ENCODE peak calls at places on chromosomes 13 and 19, in nine cellular contexts. One of them, this sample, is unnamed.

GRCh38 chr19:18170714-18171255 is 2.8 kb upstream of the IFI30 start:
- DNase-seq in sigmoid colon: no peak
- DNase-seq in RWPE1: no peak
- DNase-seq in A549: no peak
- DNase-seq in Calu3: no peak
- DNase-seq in mesothelial cell of epicardium: no peak
- DNase-seq in uterus: no peak
- DNase-seq in upper lobe of left lung: no peak
- DNase-seq in GM12865: peak; percentile 91
- DNase-seq in this sample: peak; percentile 79

GRCh38 chr19:2041436-2041685 is 9.7 kb downstream of the MKNK2 start:
- DNase-seq in uterus: no peak
- DNase-seq in Calu3: no peak
- DNase-seq in mesothelial cell of epicardium: no peak
- DNase-seq in RWPE1: no peak
- DNase-seq in A549: no peak
- DNase-seq in sigmoid colon: no peak
- DNase-seq in upper lobe of left lung: no peak
- DNase-seq in GM12865: no peak
- DNase-seq in this sample: no peak

GRCh38 chr13:22229916-22230315 is 559.0 kb downstream of the FGF9 start:
- DNase-seq in Calu3: no peak
- DNase-seq in GM12865: no peak
- DNase-seq in RWPE1: no peak
- DNase-seq in uterus: no peak
- DNase-seq in A549: no peak
- DNase-seq in upper lobe of left lung: no peak
- DNase-seq in sigmoid colon: no peak
- DNase-seq in mesothelial cell of epicardium: no peak
- DNase-seq in this sample: no peak

GRCh38 chr19:36103842-36104552 is 6.9 kb upstream of the OVOL3 start:
- DNase-seq in GM12865: no peak
- DNase-seq in upper lobe of left lung: no peak
- DNase-seq in RWPE1: no peak
- DNase-seq in sigmoid colon: no peak
- DNase-seq in A549: no peak
- DNase-seq in mesothelial cell of epicardium: no peak
- DNase-seq in uterus: no peak
- DNase-seq in Calu3: peak; percentile 16
- DNase-seq in this sample: no peak

GRCh38 chr13:62687727-62688126 is 1272.1 kb upstream of the PCDH20 start:
- DNase-seq in mesothelial cell of epicardium: no peak
- DNase-seq in uterus: no peak
- DNase-seq in GM12865: no peak
- DNase-seq in upper lobe of left lung: no peak
- DNase-seq in sigmoid colon: no peak
- DNase-seq in A549: no peak
- DNase-seq in Calu3: no peak
- DNase-seq in RWPE1: no peak
- DNase-seq in this sample: no peak

GRCh38 chr13:33083054-33083453 is 66.8 kb downstream of the KL start:
- DNase-seq in A549: no peak
- DNase-seq in sigmoid colon: no peak
- DNase-seq in Calu3: no peak
- DNase-seq in mesothelial cell of epicardium: no peak
- DNase-seq in RWPE1: no peak
- DNase-seq in GM12865: no peak
- DNase-seq in upper lobe of left lung: no peak
- DNase-seq in uterus: no peak
- DNase-seq in this sample: no peak

GRCh38 chr19:53158119-53158656 is 665 bp downstream of the ZNF347 start:
- DNase-seq in mesothelial cell of epicardium: peak; percentile 62
- DNase-seq in upper lobe of left lung: peak; percentile 85
- DNase-seq in sigmoid colon: peak; percentile 66
- DNase-seq in RWPE1: peak; percentile 30
- DNase-seq in uterus: peak; percentile 33
- DNase-seq in Calu3: no peak
- DNase-seq in A549: no peak
- DNase-seq in GM12865: peak; percentile 43
- DNase-seq in this sample: peak; percentile 30

GRCh38 chr19:7251502-7251901 is 42.7 kb downstream of the INSR start:
- DNase-seq in mesothelial cell of epicardium: no peak
- DNase-seq in uterus: no peak
- DNase-seq in A549: no peak
- DNase-seq in sigmoid colon: no peak
- DNase-seq in GM12865: peak; percentile 65
- DNase-seq in RWPE1: no peak
- DNase-seq in upper lobe of left lung: no peak
- DNase-seq in Calu3: no peak
- DNase-seq in this sample: no peak

GRCh38 chr19:18263324-18264215 is 10.7 kb downstream of the IQCN start:
- DNase-seq in upper lobe of left lung: no peak
- DNase-seq in GM12865: no peak
- DNase-seq in Calu3: no peak
- DNase-seq in uterus: no peak
- DNase-seq in A549: no peak
- DNase-seq in RWPE1: no peak
- DNase-seq in sigmoid colon: no peak
- DNase-seq in mesothelial cell of epicardium: no peak
- DNase-seq in this sample: no peak

GRCh38 chr13:52779028-52779612 is 39.5 kb upstream of the CNMD start:
- DNase-seq in A549: no peak
- DNase-seq in Calu3: no peak
- DNase-seq in sigmoid colon: no peak
- DNase-seq in mesothelial cell of epicardium: no peak
- DNase-seq in upper lobe of left lung: no peak
- DNase-seq in GM12865: no peak
- DNase-seq in uterus: no peak
- DNase-seq in RWPE1: no peak
- DNase-seq in this sample: no peak

GRCh38 chr13:110245421-110245899 is 61.5 kb downstream of the COL4A1 start:
- DNase-seq in mesothelial cell of epicardium: no peak
- DNase-seq in A549: no peak
- DNase-seq in GM12865: no peak
- DNase-seq in upper lobe of left lung: no peak
- DNase-seq in uterus: peak; percentile 14
- DNase-seq in Calu3: no peak
- DNase-seq in RWPE1: no peak
- DNase-seq in sigmoid colon: no peak
- DNase-seq in this sample: no peak

GRCh38 chr19:15323496-15324235 is 8.7 kb downstream of the BRD4 start:
- DNase-seq in Calu3: peak; percentile 11
- DNase-seq in sigmoid colon: peak; percentile 80
- DNase-seq in mesothelial cell of epicardium: no peak
- DNase-seq in RWPE1: peak; percentile 45
- DNase-seq in A549: no peak
- DNase-seq in GM12865: peak; percentile 21
- DNase-seq in uterus: peak; percentile 38
- DNase-seq in upper lobe of left lung: no peak
- DNase-seq in this sample: no peak

GRCh38 chr19:3451451-3451866 is 28.9 kb downstream of the SMIM24 start:
- DNase-seq in mesothelial cell of epicardium: no peak
- DNase-seq in sigmoid colon: no peak
- DNase-seq in uterus: peak; percentile 19
- DNase-seq in RWPE1: no peak
- DNase-seq in Calu3: no peak
- DNase-seq in upper lobe of left lung: peak; percentile 10
- DNase-seq in A549: no peak
- DNase-seq in GM12865: no peak
- DNase-seq in this sample: no peak

GRCh38 chr19:31338069-31338767 is 11.0 kb downstream of the TSHZ3 start:
- DNase-seq in RWPE1: no peak
- DNase-seq in mesothelial cell of epicardium: peak; percentile 70
- DNase-seq in uterus: peak; percentile 77
- DNase-seq in GM12865: no peak
- DNase-seq in upper lobe of left lung: peak; percentile 14
- DNase-seq in A549: peak; percentile 55
- DNase-seq in Calu3: no peak
- DNase-seq in sigmoid colon: peak; percentile 92
- DNase-seq in this sample: no peak

GRCh38 chr19:32914879-32915278 is 45.3 kb upstream of the SLC7A9 start:
- DNase-seq in Calu3: no peak
- DNase-seq in RWPE1: no peak
- DNase-seq in sigmoid colon: no peak
- DNase-seq in uterus: no peak
- DNase-seq in A549: no peak
- DNase-seq in mesothelial cell of epicardium: no peak
- DNase-seq in upper lobe of left lung: no peak
- DNase-seq in GM12865: no peak
- DNase-seq in this sample: no peak

GRCh38 chr19:1896508-1896907 is 8.7 kb upstream of the ADAT3 start:
- DNase-seq in Calu3: no peak
- DNase-seq in mesothelial cell of epicardium: no peak
- DNase-seq in A549: no peak
- DNase-seq in RWPE1: no peak
- DNase-seq in GM12865: peak; percentile 16
- DNase-seq in uterus: no peak
- DNase-seq in upper lobe of left lung: no peak
- DNase-seq in sigmoid colon: no peak
- DNase-seq in this sample: no peak

GRCh38 chr13:102825921-102826706 is 19.7 kb upstream of the ERCC5 start:
- DNase-seq in sigmoid colon: no peak
- DNase-seq in uterus: no peak
- DNase-seq in upper lobe of left lung: no peak
- DNase-seq in GM12865: no peak
- DNase-seq in mesothelial cell of epicardium: no peak
- DNase-seq in RWPE1: peak; percentile 84
- DNase-seq in A549: no peak
- DNase-seq in Calu3: no peak
- DNase-seq in this sample: no peak

GRCh38 chr13:109708014-109708617 is 78.3 kb downstream of the IRS2 start:
- DNase-seq in mesothelial cell of epicardium: no peak
- DNase-seq in sigmoid colon: no peak
- DNase-seq in A549: no peak
- DNase-seq in RWPE1: no peak
- DNase-seq in GM12865: no peak
- DNase-seq in Calu3: no peak
- DNase-seq in upper lobe of left lung: no peak
- DNase-seq in uterus: no peak
- DNase-seq in this sample: no peak

GRCh38 chr19:21264891-21265290 is 64.3 kb downstream of the ZNF708 start:
- DNase-seq in sigmoid colon: no peak
- DNase-seq in uterus: no peak
- DNase-seq in Calu3: no peak
- DNase-seq in RWPE1: no peak
- DNase-seq in GM12865: no peak
- DNase-seq in upper lobe of left lung: peak; percentile 69
- DNase-seq in A549: no peak
- DNase-seq in mesothelial cell of epicardium: no peak
- DNase-seq in this sample: no peak

GRCh38 chr13:28526876-28527275 is 31.9 kb upstream of the FLT1 start:
- DNase-seq in GM12865: no peak
- DNase-seq in RWPE1: no peak
- DNase-seq in mesothelial cell of epicardium: no peak
- DNase-seq in Calu3: no peak
- DNase-seq in sigmoid colon: no peak
- DNase-seq in uterus: no peak
- DNase-seq in A549: no peak
- DNase-seq in upper lobe of left lung: no peak
- DNase-seq in this sample: no peak

GRCh38 chr13:28528388-28528787 is 33.5 kb upstream of the FLT1 start:
- DNase-seq in sigmoid colon: no peak
- DNase-seq in Calu3: no peak
- DNase-seq in uterus: no peak
- DNase-seq in RWPE1: no peak
- DNase-seq in mesothelial cell of epicardium: no peak
- DNase-seq in GM12865: no peak
- DNase-seq in A549: no peak
- DNase-seq in upper lobe of left lung: no peak
- DNase-seq in this sample: no peak

GRCh38 chr13:28528848-28529247 is 33.9 kb upstream of the FLT1 start:
- DNase-seq in Calu3: no peak
- DNase-seq in upper lobe of left lung: no peak
- DNase-seq in RWPE1: no peak
- DNase-seq in mesothelial cell of epicardium: no peak
- DNase-seq in uterus: no peak
- DNase-seq in sigmoid colon: no peak
- DNase-seq in A549: no peak
- DNase-seq in GM12865: no peak
- DNase-seq in this sample: no peak

GRCh38 chr13:28529836-28530235 is 34.9 kb upstream of the FLT1 start:
- DNase-seq in GM12865: no peak
- DNase-seq in RWPE1: no peak
- DNase-seq in mesothelial cell of epicardium: no peak
- DNase-seq in A549: no peak
- DNase-seq in uterus: no peak
- DNase-seq in sigmoid colon: no peak
- DNase-seq in upper lobe of left lung: no peak
- DNase-seq in Calu3: no peak
- DNase-seq in this sample: no peak

GRCh38 chr13:28527629-28528028 is 32.7 kb upstream of the FLT1 start:
- DNase-seq in A549: no peak
- DNase-seq in uterus: no peak
- DNase-seq in mesothelial cell of epicardium: no peak
- DNase-seq in sigmoid colon: no peak
- DNase-seq in upper lobe of left lung: no peak
- DNase-seq in GM12865: peak; percentile 28
- DNase-seq in Calu3: no peak
- DNase-seq in RWPE1: no peak
- DNase-seq in this sample: no peak
- TF ChIP-seq CTCF in A549: no peak
- TF ChIP-seq CTCF in uterus: no peak
- TF ChIP-seq CTCF in mesothelial cell of epicardium: no peak
- TF ChIP-seq CTCF in sigmoid colon: no peak
- TF ChIP-seq CTCF in upper lobe of left lung: no peak
- TF ChIP-seq CTCF in GM12865: no peak
- TF ChIP-seq CTCF in Calu3: no peak
- TF ChIP-seq CTCF in RWPE1: no peak
- TF ChIP-seq CTCF in this sample: no peak

GRCh38 chr19:30173593-30174356 is 198.4 kb upstream of the ZNF536 start:
- DNase-seq in sigmoid colon: no peak
- DNase-seq in mesothelial cell of epicardium: no peak
- DNase-seq in Calu3: no peak
- DNase-seq in upper lobe of left lung: no peak
- DNase-seq in uterus: no peak
- DNase-seq in A549: no peak
- DNase-seq in GM12865: no peak
- DNase-seq in RWPE1: no peak
- DNase-seq in this sample: no peak
- TF ChIP-seq CTCF in sigmoid colon: no peak
- TF ChIP-seq CTCF in mesothelial cell of epicardium: no peak
- TF ChIP-seq CTCF in Calu3: no peak
- TF ChIP-seq CTCF in upper lobe of left lung: no peak
- TF ChIP-seq CTCF in uterus: no peak
- TF ChIP-seq CTCF in A549: no peak
- TF ChIP-seq CTCF in GM12865: no peak
- TF ChIP-seq CTCF in RWPE1: no peak
- TF ChIP-seq CTCF in this sample: no peak

GRCh38 chr13:46289260-46289955 is 77.7 kb downstream of the LRRC63 start:
- DNase-seq in RWPE1: no peak
- DNase-seq in uterus: no peak
- DNase-seq in sigmoid colon: no peak
- DNase-seq in A549: no peak
- DNase-seq in Calu3: no peak
- DNase-seq in upper lobe of left lung: no peak
- DNase-seq in GM12865: peak; percentile 10
- DNase-seq in mesothelial cell of epicardium: no peak
- DNase-seq in this sample: no peak
- TF ChIP-seq CTCF in RWPE1: peak; percentile 5
- TF ChIP-seq CTCF in uterus: no peak
- TF ChIP-seq CTCF in sigmoid colon: no peak
- TF ChIP-seq CTCF in A549: no peak
- TF ChIP-seq CTCF in Calu3: no peak
- TF ChIP-seq CTCF in upper lobe of left lung: no peak
- TF ChIP-seq CTCF in GM12865: no peak
- TF ChIP-seq CTCF in mesothelial cell of epicardium: no peak
- TF ChIP-seq CTCF in this sample: no peak

GRCh38 chr19:45112111-45112827 is 19.3 kb downstream of the PPP1R37 start:
- DNase-seq in Calu3: no peak
- DNase-seq in mesothelial cell of epicardium: no peak
- DNase-seq in uterus: no peak
- DNase-seq in A549: no peak
- DNase-seq in GM12865: no peak
- DNase-seq in RWPE1: no peak
- DNase-seq in upper lobe of left lung: no peak
- DNase-seq in sigmoid colon: no peak
- DNase-seq in this sample: no peak
- TF ChIP-seq CTCF in Calu3: no peak
- TF ChIP-seq CTCF in mesothelial cell of epicardium: no peak
- TF ChIP-seq CTCF in uterus: no peak
- TF ChIP-seq CTCF in A549: peak; percentile 16
- TF ChIP-seq CTCF in GM12865: no peak
- TF ChIP-seq CTCF in RWPE1: no peak
- TF ChIP-seq CTCF in upper lobe of left lung: no peak
- TF ChIP-seq CTCF in sigmoid colon: no peak
- TF ChIP-seq CTCF in this sample: no peak